ENCODE peak calls at places on chromosomes 5 and 9, in four cellular contexts. T is HCT116, K is HepG2, O is K562. F is an unnamed sample.

GRCh38 chr5:620152-620551 is 8.0 kb downstream of the CEP72 start:
- DNase-seq in T (no peak), K (no peak), O (no peak), F (no peak)

GRCh38 chr5:137501846-137502406 is 2.8 kb upstream of the SPOCK1 start:
- DNase-seq in K (no peak), O (no peak), T (no peak), F (no peak)

GRCh38 chr9:135239769-135240141 is 152.3 kb downstream of the OLFM1 start:
- DNase-seq in K (no peak), T (no peak), O (no peak), F (no peak)

GRCh38 chr9:117180896-117181456 is 233.9 kb downstream of the ASTN2 start:
- DNase-seq in O (no peak), K (no peak), T (no peak), F (no peak)

GRCh38 chr9:101247297-101247696 is 137.5 kb downstream of the BAAT start:
- DNase-seq in T (no peak), K (no peak), O (no peak), F (no peak)

GRCh38 chr5:151721812-151722391 is 35.2 kb upstream of the SPARC start:
- DNase-seq in O (no peak), T (no peak), K (no peak), F (no peak)

GRCh38 chr9:133961226-133962165 is 30.6 kb downstream of the VAV2 start:
- DNase-seq in T (no peak), O (no peak), K (no peak), F (no peak)

GRCh38 chr9:132673355-132673754 is 3.1 kb downstream of the GTF3C4 start:
- DNase-seq in K (peak), O (peak), T (no peak), F (peak)

GRCh38 chr5:115450741-115451140 is 93.8 kb downstream of the FEM1C start:
- DNase-seq in O (no peak), T (no peak), K (no peak), F (no peak)

GRCh38 chr5:1293416-1293996 is 1.4 kb downstream of the TERT start:
- DNase-seq in K (no peak), O (no peak), T (no peak), F (no peak)

GRCh38 chr5:109387408-109387974 is 22.3 kb downstream of the PJA2 start:
- DNase-seq in O (no peak), T (no peak), K (no peak), F (no peak)

GRCh38 chr5:55734658-55735057 is 3.2 kb upstream of the DDX4 start:
- DNase-seq in O (no peak), T (no peak), K (no peak), F (no peak)

DNA sequence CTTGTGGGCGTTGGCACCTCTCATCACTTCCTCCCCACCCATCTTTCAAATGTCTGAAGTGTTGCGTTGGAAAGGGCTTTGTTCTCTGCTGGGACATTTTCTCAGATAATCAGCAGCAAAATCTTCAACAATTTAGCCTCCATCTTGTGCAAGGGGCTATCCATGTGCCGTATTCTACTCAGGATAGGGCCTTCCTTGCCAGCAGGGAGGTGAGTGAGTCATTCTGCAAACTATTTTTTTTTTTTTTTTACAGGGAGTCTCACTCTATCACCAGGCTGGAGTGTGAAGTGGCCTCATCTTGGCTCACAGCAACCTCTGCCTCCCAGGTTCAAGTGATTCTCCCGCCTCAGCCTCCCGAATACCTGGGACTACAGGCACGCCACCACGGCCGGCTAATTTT is 62.2 kb upstream of the NUDT12 start:
- DNase-seq in K (no peak), T (no peak), O (no peak), F (no peak)
- TF ChIP-seq ELF1 in K (no peak), T (no peak), O (no peak), F (no peak)

GRCh38 chr5:37918420-37918819 is 78.6 kb upstream of the GDNF start:
- DNase-seq in O (no peak), K (no peak), T (no peak), F (no peak)

GRCh38 chr5:37916525-37916924 is 76.7 kb upstream of the GDNF start:
- DNase-seq in O (no peak), K (no peak), T (no peak), F (no peak)

DNA sequence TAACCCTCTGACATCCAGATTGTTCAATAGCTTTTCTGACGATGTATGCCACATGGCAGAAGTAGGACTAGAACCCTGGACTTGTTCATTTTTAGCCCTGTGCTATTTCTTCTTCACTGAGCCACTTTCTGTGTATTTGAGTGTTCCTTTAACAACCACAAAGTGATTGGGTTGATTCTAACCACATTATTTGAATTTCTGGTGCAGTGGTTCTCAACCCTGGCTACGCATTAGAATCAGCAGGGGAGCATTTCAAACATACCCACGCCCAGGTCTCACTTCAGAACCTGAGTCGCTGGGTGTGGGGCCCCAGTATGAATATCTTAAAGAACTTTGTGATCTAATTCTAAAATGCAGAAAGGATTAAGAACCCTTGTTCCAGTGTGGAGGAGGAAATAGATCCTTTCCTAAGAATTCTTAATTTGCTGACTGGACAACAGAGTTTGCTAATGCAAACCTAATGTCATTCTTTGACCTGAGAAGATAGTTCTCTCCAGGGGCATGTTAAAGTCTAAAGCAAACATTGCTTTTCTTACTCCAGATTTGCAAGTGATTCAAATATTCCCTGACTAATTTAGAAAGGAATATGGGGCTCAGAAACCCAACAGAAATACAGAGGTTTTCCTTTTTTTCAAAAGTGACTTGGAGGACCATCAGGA is 75.4 kb upstream of the GDNF start:
- DNase-seq in O (no peak), T (no peak), K (no peak), F (no peak)
- TF ChIP-seq ELF1 in O (no peak), T (no peak), K (no peak), F (no peak)

GRCh38 chr9:104780796-104781395 is 17.0 kb downstream of the NIPSNAP3B start:
- DNase-seq in T (peak), O (no peak), K (no peak), F (no peak)
- TF ChIP-seq ELF1 in T (no peak), O (no peak), K (no peak), F (no peak)

GRCh38 chr5:127970854-127971425 is 112.6 kb upstream of the SLC12A2 start:
- DNase-seq in K (no peak), O (no peak), T (no peak), F (no peak)
- TF ChIP-seq ELF1 in K (no peak), O (no peak), T (no peak), F (no peak)

DNA sequence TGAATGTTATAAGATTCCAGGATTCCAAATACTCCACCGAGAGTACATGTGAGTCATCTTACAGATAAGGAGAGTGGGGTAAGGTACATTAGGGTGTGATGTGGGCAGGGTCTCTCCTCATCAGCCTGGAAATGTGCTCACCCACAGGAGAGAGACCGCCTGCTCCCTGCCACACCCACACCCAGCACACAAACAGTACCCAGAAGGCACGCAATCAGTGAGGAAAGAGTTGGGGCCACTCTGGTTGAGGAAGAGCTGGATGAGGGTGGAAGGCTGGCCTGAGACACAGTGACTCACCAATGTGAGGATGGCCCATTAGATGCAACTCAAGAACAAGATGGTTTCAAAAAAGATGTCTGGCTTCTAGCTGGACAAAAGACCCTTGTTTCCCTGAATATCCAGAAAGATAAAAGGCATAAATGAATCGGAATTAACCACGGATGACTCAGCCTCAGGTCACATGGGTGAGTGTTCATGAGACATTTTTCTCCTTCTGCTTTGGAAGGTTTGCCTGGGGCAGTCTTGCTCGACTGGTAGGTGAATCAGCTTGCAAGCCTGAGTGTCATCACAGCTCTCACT is 51.1 kb upstream of the LHFPL2 start:
- DNase-seq in O (no peak), T (peak), K (peak), F (no peak)
- TF ChIP-seq ELF1 in O (no peak), T (no peak), K (no peak), F (no peak)

DNA sequence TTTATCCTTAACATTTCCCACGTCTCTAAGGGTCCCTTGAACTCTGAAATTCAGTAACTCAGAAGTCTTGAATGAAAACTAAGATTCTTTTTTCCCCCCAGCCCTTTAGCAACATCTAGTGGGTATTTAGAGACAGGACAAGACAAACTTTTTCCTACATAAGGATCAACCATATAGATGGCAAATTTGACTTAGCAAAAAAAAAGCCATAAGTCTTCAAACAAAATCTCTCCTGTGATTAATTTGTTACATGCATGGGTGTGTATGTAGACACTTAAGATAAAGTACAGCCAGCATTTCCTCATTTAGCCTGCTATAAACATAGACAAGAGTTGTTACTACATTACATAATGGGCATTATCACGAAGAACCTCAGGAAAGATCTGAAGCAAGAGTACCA is 29.1 kb upstream of the ANKRD31 start:
- DNase-seq in K (peak), O (peak), T (peak), F (peak)
- TF ChIP-seq ELF1 in K (no peak), O (no peak), T (no peak), F (no peak)

GRCh38 chr5:172370648-172371248 is 83.6 kb downstream of the SH3PXD2B start:
- DNase-seq in O (peak), T (peak), K (peak), F (no peak)
- TF ChIP-seq ELF1 in O (no peak), T (no peak), K (no peak), F (no peak)

GRCh38 chr9:129981180-129981907 is 61.6 kb downstream of the FNBP1 start:
- DNase-seq in T (no peak), O (no peak), K (peak), F (no peak)

GRCh38 chr9:129983891-129984290 is 59.1 kb downstream of the FNBP1 start:
- DNase-seq in T (no peak), K (no peak), O (no peak), F (no peak)

DNA sequence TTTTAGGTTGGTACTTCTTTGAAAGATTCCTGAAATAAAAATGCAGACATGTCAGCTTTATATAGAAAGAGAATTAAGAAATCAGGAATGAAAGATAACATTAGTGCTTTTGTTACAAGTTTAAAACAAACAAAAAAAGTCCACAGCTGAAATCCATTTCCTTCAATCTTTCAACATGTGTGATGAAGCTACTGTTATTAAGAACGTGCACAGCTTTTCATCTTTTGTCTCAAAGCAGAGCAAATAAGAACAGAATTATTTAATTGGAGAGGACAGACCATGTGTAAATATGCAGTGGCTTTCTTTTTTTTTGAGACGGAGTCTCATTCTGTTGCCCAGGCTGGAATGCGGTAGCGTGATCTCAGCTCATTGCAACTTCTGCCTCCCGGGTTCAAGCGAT is 63.6 kb downstream of the FNBP1 start:
- DNase-seq in O (no peak), K (no peak), T (no peak), F (no peak)
- TF ChIP-seq ELF1 in O (no peak), K (no peak), T (no peak), F (no peak)

GRCh38 chr5:5203441-5203840 is 63.3 kb downstream of the ADAMTS16 start:
- DNase-seq in K (no peak), O (no peak), T (no peak), F (no peak)

GRCh38 chr5:5207832-5208231 is 67.7 kb downstream of the ADAMTS16 start:
- DNase-seq in O (no peak), K (no peak), T (no peak), F (no peak)

GRCh38 chr5:5209510-5210286 is 69.6 kb downstream of the ADAMTS16 start:
- DNase-seq in O (no peak), K (no peak), T (no peak), F (no peak)

GRCh38 chr5:5209101-5209500 is 69.0 kb downstream of the ADAMTS16 start:
- DNase-seq in K (no peak), O (no peak), T (no peak), F (no peak)
- TF ChIP-seq ELF1 in K (no peak), O (no peak), T (no peak), F (no peak)

F was measured in SK-N-SH.